ENCODE peak calls at places on chromosomes 2 and 18, in six cellular contexts. One of them, this sample, is unnamed.
A peak's percentile ranks its signal among the peaks of the same experiment; 100 is the strongest.

GRCh38 chr2:119723121-119723635 is 36.5 kb upstream of the PTPN4 start:
- DNase-seq in HepG2: no peak
- DNase-seq in adrenal gland: no peak
- DNase-seq in left ventricle myocardium inferior: no peak
- DNase-seq in A673: no peak
- DNase-seq in GM23338: no peak
- DNase-seq in this sample: no peak

GRCh38 chr2:55771612-55772011 is 78.0 kb upstream of the PNPT1 start:
- DNase-seq in HepG2: peak; percentile 22
- DNase-seq in adrenal gland: no peak
- DNase-seq in left ventricle myocardium inferior: no peak
- DNase-seq in A673: peak; percentile 53
- DNase-seq in GM23338: peak; percentile 45
- DNase-seq in this sample: no peak

GRCh38 chr2:217880490-217880889 is 122.3 kb downstream of the TNS1 start:
- DNase-seq in HepG2: no peak
- DNase-seq in adrenal gland: no peak
- DNase-seq in left ventricle myocardium inferior: no peak
- DNase-seq in A673: no peak
- DNase-seq in GM23338: no peak
- DNase-seq in this sample: no peak

GRCh38 chr2:96315400-96316071 is 9.6 kb upstream of the ITPRIPL1 start:
- DNase-seq in HepG2: peak; percentile 39
- DNase-seq in adrenal gland: no peak
- DNase-seq in left ventricle myocardium inferior: no peak
- DNase-seq in A673: peak; percentile 65
- DNase-seq in GM23338: no peak
- DNase-seq in this sample: peak; percentile 72

GRCh38 chr18:34401775-34402174 is 177.1 kb upstream of the NOL4 start:
- DNase-seq in HepG2: no peak
- DNase-seq in adrenal gland: no peak
- DNase-seq in left ventricle myocardium inferior: no peak
- DNase-seq in A673: no peak
- DNase-seq in GM23338: no peak
- DNase-seq in this sample: no peak

GRCh38 chr2:67923696-67924095 is 139.1 kb downstream of the C1D start:
- DNase-seq in HepG2: no peak
- DNase-seq in adrenal gland: no peak
- DNase-seq in left ventricle myocardium inferior: no peak
- DNase-seq in A673: peak; percentile 46
- DNase-seq in GM23338: no peak
- DNase-seq in this sample: no peak

GRCh38 chr2:67054725-67055124 is 342.4 kb upstream of the ETAA1 start:
- DNase-seq in HepG2: no peak
- DNase-seq in adrenal gland: peak; percentile 91
- DNase-seq in left ventricle myocardium inferior: no peak
- DNase-seq in A673: no peak
- DNase-seq in GM23338: no peak
- DNase-seq in this sample: no peak

GRCh38 chr2:200308001-200308400 is 1.5 kb downstream of the SPATS2L start:
- DNase-seq in HepG2: no peak
- DNase-seq in adrenal gland: no peak
- DNase-seq in left ventricle myocardium inferior: no peak
- DNase-seq in A673: no peak
- DNase-seq in GM23338: no peak
- DNase-seq in this sample: no peak

GRCh38 chr18:48166336-48166875 is 235.9 kb upstream of the SMAD2 start:
- DNase-seq in HepG2: no peak
- DNase-seq in adrenal gland: peak; percentile 45
- DNase-seq in left ventricle myocardium inferior: no peak
- DNase-seq in A673: no peak
- DNase-seq in GM23338: no peak
- DNase-seq in this sample: no peak
- H3K4me1 ChIP-seq in HepG2: peaks cover 72% of the 10 kb centered on the region
- H3K4me1 ChIP-seq in adrenal gland: peaks cover 80% of the 10 kb centered on the region
- H3K4me1 ChIP-seq in left ventricle myocardium inferior: peaks cover 50% of the 10 kb centered on the region
- H3K4me1 ChIP-seq in A673: peaks cover 5% of the 10 kb centered on the region
- H3K4me1 ChIP-seq in GM23338: peaks cover 10% of the 10 kb centered on the region
- H3K4me1 ChIP-seq in this sample: peaks cover 7% of the 10 kb centered on the region

GRCh38 chr2:8639122-8639635 is 42.7 kb upstream of the ID2 start:
- DNase-seq in HepG2: no peak
- DNase-seq in adrenal gland: no peak
- DNase-seq in left ventricle myocardium inferior: no peak
- DNase-seq in A673: no peak
- DNase-seq in GM23338: no peak
- DNase-seq in this sample: no peak
- H3K4me1 ChIP-seq in HepG2: peaks cover 65% of the 10 kb centered on the region
- H3K4me1 ChIP-seq in adrenal gland: no peaks in the 10 kb centered on the region
- H3K4me1 ChIP-seq in left ventricle myocardium inferior: peaks cover 8% of the 10 kb centered on the region
- H3K4me1 ChIP-seq in A673: peaks cover 5% of the 10 kb centered on the region
- H3K4me1 ChIP-seq in GM23338: peaks cover 52% of the 10 kb centered on the region
- H3K4me1 ChIP-seq in this sample: no peaks in the 10 kb centered on the region

DNA sequence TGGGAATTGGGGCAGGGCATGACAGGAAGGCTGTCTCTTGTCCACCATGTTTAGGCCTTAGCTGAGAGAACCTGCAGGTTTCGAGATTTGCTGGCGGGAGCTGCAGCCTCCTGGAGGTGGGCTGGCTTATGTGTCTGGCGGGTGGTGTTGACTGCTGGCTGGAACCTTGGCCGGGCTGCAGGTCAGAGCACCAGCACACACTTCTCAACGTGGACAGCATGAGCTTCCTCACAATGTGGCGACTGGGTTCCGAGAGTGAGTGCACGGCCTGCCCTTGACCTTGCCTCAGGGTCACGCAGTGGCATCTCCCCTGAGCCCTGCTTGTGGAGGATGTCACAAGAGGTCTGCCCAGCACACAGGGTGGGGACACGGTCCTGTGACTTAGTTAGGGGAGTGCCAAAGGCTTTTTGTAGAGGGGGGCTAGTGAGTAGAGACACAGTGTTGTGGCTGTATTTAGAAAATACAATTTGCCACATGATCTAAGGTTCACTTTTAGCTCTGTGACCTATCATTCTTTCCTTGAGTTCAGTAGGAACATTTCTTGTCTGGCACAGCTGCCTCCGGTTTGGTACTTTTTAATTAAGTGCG is 134.8 kb downstream of the SEPTIN10 start:
- DNase-seq in HepG2: no peak
- DNase-seq in adrenal gland: no peak
- DNase-seq in left ventricle myocardium inferior: no peak
- DNase-seq in A673: no peak
- DNase-seq in GM23338: no peak
- DNase-seq in this sample: no peak
- H3K4me1 ChIP-seq in HepG2: no peaks in the 10 kb centered on the region
- H3K4me1 ChIP-seq in adrenal gland: peaks cover 20% of the 10 kb centered on the region
- H3K4me1 ChIP-seq in left ventricle myocardium inferior: peaks cover 53% of the 10 kb centered on the region
- H3K4me1 ChIP-seq in A673: no peaks in the 10 kb centered on the region
- H3K4me1 ChIP-seq in GM23338: no peaks in the 10 kb centered on the region
- H3K4me1 ChIP-seq in this sample: no peaks in the 10 kb centered on the region

GRCh38 chr2:30252723-30253688 is 21.7 kb downstream of the LBH start:
- DNase-seq in HepG2: no peak
- DNase-seq in adrenal gland: peak; percentile 93
- DNase-seq in left ventricle myocardium inferior: peak; percentile 58
- DNase-seq in A673: peak; percentile 33
- DNase-seq in GM23338: no peak
- DNase-seq in this sample: no peak
- H3K4me1 ChIP-seq in HepG2: no peaks in the 10 kb centered on the region
- H3K4me1 ChIP-seq in adrenal gland: peaks cover 38% of the 10 kb centered on the region
- H3K4me1 ChIP-seq in left ventricle myocardium inferior: peaks cover 100% of the 10 kb centered on the region
- H3K4me1 ChIP-seq in A673: peaks cover 8% of the 10 kb centered on the region
- H3K4me1 ChIP-seq in GM23338: peaks cover 4% of the 10 kb centered on the region
- H3K4me1 ChIP-seq in this sample: peaks cover 36% of the 10 kb centered on the region

DNA sequence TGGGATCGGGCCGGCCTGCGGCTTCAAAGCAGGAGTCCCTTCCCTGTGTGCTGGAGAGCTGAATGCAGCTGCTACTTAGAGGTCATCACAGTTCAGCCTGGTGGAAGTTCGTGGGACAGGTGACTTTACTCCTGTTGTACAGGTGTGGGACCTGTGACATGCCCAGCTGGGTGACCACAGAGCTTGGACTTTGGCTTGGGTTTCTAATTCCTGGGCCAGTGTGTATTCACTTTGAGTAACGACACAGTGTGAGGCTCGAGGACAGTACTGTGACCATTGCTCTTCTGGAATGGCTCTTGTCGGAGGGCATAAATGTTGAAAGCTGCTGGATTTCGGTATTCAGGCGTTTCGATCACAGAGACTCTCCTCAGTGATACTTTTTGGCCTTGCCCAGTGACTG is 114.4 kb downstream of the STPG4 start:
- DNase-seq in HepG2: peak; percentile 69
- DNase-seq in adrenal gland: no peak
- DNase-seq in left ventricle myocardium inferior: no peak
- DNase-seq in A673: no peak
- DNase-seq in GM23338: no peak
- DNase-seq in this sample: no peak
- H3K4me1 ChIP-seq in HepG2: peaks cover 86% of the 10 kb centered on the region
- H3K4me1 ChIP-seq in adrenal gland: peaks cover 80% of the 10 kb centered on the region
- H3K4me1 ChIP-seq in left ventricle myocardium inferior: peaks cover 82% of the 10 kb centered on the region
- H3K4me1 ChIP-seq in A673: peaks cover 10% of the 10 kb centered on the region
- H3K4me1 ChIP-seq in GM23338: peaks cover 22% of the 10 kb centered on the region
- H3K4me1 ChIP-seq in this sample: no peaks in the 10 kb centered on the region

This sample was measured in DND-41.